ENCODE peak calls at places on chromosome 6, in four cellular contexts. One of them, this sample, is unnamed. For H3K36me3, the result is how much of the 10 kb centered on the place peaks cover.

GRCh38 chr6:133236898-133237297 is 4.3 kb upstream of the EYA4 start:
- DNase-seq in tibial nerve: peak
- DNase-seq in RWPE2: no peak
- DNase-seq in heart left ventricle: no peak
- DNase-seq in this sample: no peak

GRCh38 chr6:36759177-36759757 is 61.6 kb downstream of the RAB44 start:
- DNase-seq in heart left ventricle: peak
- DNase-seq in RWPE2: no peak
- DNase-seq in tibial nerve: peak
- DNase-seq in this sample: peak

GRCh38 chr6:108710046-108710445 is 138.2 kb upstream of the ARMC2 start:
- DNase-seq in RWPE2: no peak
- DNase-seq in heart left ventricle: no peak
- DNase-seq in tibial nerve: no peak
- DNase-seq in this sample: no peak

GRCh38 chr6:107634147-107635057 is 144.5 kb downstream of the SOBP start:
- DNase-seq in heart left ventricle: no peak
- DNase-seq in RWPE2: no peak
- DNase-seq in tibial nerve: no peak
- DNase-seq in this sample: no peak

GRCh38 chr6:146422789-146423188 is 120.8 kb upstream of the RAB32 start:
- DNase-seq in RWPE2: no peak
- DNase-seq in tibial nerve: no peak
- DNase-seq in heart left ventricle: no peak
- DNase-seq in this sample: no peak

GRCh38 chr6:15968519-15968918 is 160.4 kb upstream of the MYLIP start:
- DNase-seq in tibial nerve: no peak
- DNase-seq in heart left ventricle: no peak
- DNase-seq in RWPE2: no peak
- DNase-seq in this sample: no peak

GRCh38 chr6:21109421-21110178 is 484.0 kb upstream of the SOX4 start:
- DNase-seq in RWPE2: no peak
- DNase-seq in tibial nerve: no peak
- DNase-seq in heart left ventricle: no peak
- DNase-seq in this sample: no peak

GRCh38 chr6:107968081-107968480 is 10.1 kb upstream of the SEC63 start:
- DNase-seq in RWPE2: no peak
- DNase-seq in tibial nerve: no peak
- DNase-seq in heart left ventricle: no peak
- DNase-seq in this sample: no peak

GRCh38 chr6:30013296-30013922 is 47.7 kb upstream of the POLR1H start:
- DNase-seq in RWPE2: no peak
- DNase-seq in tibial nerve: no peak
- DNase-seq in heart left ventricle: peak
- DNase-seq in this sample: no peak

GRCh38 chr6:135251416-135251815 is 70.3 kb downstream of the MYB start:
- DNase-seq in tibial nerve: no peak
- DNase-seq in RWPE2: no peak
- DNase-seq in heart left ventricle: no peak
- DNase-seq in this sample: peak

GRCh38 chr6:1639430-1639829 is 29.7 kb downstream of the FOXC1 start:
- DNase-seq in heart left ventricle: no peak
- DNase-seq in RWPE2: no peak
- DNase-seq in tibial nerve: no peak
- DNase-seq in this sample: no peak

GRCh38 chr6:78533426-78533825 is 333.9 kb upstream of the IRAK1BP1 start:
- DNase-seq in tibial nerve: no peak
- DNase-seq in heart left ventricle: no peak
- DNase-seq in RWPE2: no peak
- DNase-seq in this sample: no peak

GRCh38 chr6:149545258-149545753 is 537 bp downstream of the PPIL4 start:
- DNase-seq in RWPE2: no peak
- DNase-seq in heart left ventricle: peak
- DNase-seq in tibial nerve: peak
- DNase-seq in this sample: peak

GRCh38 chr6:13355043-13355945 is 27.0 kb upstream of the TBC1D7 start:
- DNase-seq in heart left ventricle: no peak
- DNase-seq in tibial nerve: no peak
- DNase-seq in RWPE2: no peak
- DNase-seq in this sample: no peak

GRCh38 chr6:139431602-139431956 is 57.1 kb upstream of the CITED2 start:
- DNase-seq in tibial nerve: no peak
- DNase-seq in heart left ventricle: no peak
- DNase-seq in RWPE2: no peak
- DNase-seq in this sample: no peak

GRCh38 chr6:156658186-156658585 is 119.0 kb upstream of the ARID1B start:
- DNase-seq in tibial nerve: peak
- DNase-seq in RWPE2: no peak
- DNase-seq in heart left ventricle: peak
- DNase-seq in this sample: no peak

GRCh38 chr6:45075246-45075645 is 252.9 kb upstream of the RUNX2 start:
- DNase-seq in tibial nerve: no peak
- DNase-seq in heart left ventricle: no peak
- DNase-seq in RWPE2: no peak
- DNase-seq in this sample: no peak

GRCh38 chr6:125201961-125202729 is 48.6 kb downstream of the TPD52L1 start:
- DNase-seq in RWPE2: peak
- DNase-seq in heart left ventricle: no peak
- DNase-seq in tibial nerve: peak
- DNase-seq in this sample: peak

DNA sequence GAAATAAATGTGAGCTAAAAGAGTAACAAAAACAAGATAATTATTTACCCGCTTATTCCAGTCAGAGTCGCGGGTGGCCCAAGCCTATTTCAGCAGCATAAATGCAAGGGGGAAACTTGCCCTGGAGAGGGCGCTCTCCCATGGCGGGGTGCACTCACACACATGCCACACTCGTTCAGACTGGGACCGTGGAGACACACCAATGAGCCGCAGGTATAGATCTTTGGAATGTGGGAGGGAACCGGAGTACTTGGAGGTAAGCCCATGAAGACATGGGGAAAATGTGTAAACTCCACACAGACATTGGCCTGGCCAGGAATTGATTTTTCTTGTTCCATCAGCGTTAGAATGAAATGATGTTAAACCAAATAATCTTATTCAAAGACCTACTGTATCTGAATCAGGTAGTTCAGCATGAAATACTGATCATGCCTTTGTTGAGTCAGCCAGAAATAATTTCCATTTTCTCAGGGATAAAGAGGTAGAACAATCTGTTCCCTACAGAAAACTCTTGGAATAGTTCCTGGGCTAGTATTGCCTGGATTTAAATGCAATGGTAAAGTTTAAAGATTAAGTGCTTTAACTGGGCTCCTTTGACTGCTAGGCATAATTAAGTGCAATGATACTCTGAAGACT is 191.5 kb downstream of the MCHR2 start:
- DNase-seq in tibial nerve: no peak
- DNase-seq in heart left ventricle: no peak
- DNase-seq in RWPE2: no peak
- DNase-seq in this sample: no peak
- TF ChIP-seq CTCF in tibial nerve: no peak
- TF ChIP-seq CTCF in heart left ventricle: no peak
- TF ChIP-seq CTCF in RWPE2: peak
- TF ChIP-seq CTCF in this sample: no peak

GRCh38 chr6:31838968-31839367 is 11.4 kb downstream of the HSPA1B start:
- DNase-seq in heart left ventricle: no peak
- DNase-seq in tibial nerve: no peak
- DNase-seq in RWPE2: no peak
- DNase-seq in this sample: no peak
- H3K36me3 ChIP-seq in heart left ventricle: half or more
- H3K36me3 ChIP-seq in tibial nerve: under half
- H3K36me3 ChIP-seq in RWPE2: half or more
- H3K36me3 ChIP-seq in this sample: under half

DNA sequence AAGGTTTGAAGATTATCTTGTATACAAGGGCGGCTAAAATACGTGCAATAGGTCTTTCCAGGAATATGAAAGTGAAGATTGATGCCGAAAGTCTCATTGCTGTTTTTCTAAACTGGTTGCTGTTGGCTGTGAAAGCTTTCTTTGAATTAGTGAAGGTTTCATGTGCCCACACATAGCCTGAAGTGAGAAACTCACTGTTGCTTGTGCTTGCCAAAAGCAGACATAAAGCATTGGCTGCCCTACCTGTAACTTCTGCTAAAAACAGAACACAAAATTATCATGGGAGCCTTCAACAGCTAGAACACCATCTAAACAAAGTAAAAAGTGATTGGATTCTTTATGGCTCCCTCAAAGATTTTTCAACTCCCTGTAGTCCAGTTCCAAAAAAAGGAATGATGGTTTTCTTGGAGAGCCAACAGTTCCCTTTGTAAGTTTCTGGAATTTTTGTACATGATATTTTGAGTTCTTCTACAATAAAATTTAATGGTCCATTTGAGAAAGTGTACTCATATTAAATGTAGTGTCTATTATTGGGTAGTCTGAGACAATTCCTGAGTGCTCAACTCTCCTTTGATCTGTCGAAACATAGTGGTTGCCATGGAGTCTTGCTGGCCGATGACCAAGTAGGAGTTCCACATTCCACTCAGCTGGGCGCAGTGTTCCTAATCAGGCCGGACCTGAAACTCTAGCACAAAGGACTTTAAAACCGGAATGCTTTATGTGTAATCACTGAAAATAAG is 68.5 kb downstream of the PLEKHG1 start:
- DNase-seq in tibial nerve: peak
- DNase-seq in RWPE2: peak
- DNase-seq in heart left ventricle: peak
- DNase-seq in this sample: peak
- TF ChIP-seq CTCF in tibial nerve: peak
- TF ChIP-seq CTCF in RWPE2: peak
- TF ChIP-seq CTCF in heart left ventricle: no peak
- TF ChIP-seq CTCF in this sample: peak

GRCh38 chr6:122063761-122064160 is 335.7 kb upstream of the HSF2 start:
- DNase-seq in tibial nerve: no peak
- DNase-seq in heart left ventricle: no peak
- DNase-seq in RWPE2: no peak
- DNase-seq in this sample: no peak
- H3K36me3 ChIP-seq in tibial nerve: under half
- H3K36me3 ChIP-seq in heart left ventricle: under half
- H3K36me3 ChIP-seq in RWPE2: under half
- H3K36me3 ChIP-seq in this sample: under half

DNA sequence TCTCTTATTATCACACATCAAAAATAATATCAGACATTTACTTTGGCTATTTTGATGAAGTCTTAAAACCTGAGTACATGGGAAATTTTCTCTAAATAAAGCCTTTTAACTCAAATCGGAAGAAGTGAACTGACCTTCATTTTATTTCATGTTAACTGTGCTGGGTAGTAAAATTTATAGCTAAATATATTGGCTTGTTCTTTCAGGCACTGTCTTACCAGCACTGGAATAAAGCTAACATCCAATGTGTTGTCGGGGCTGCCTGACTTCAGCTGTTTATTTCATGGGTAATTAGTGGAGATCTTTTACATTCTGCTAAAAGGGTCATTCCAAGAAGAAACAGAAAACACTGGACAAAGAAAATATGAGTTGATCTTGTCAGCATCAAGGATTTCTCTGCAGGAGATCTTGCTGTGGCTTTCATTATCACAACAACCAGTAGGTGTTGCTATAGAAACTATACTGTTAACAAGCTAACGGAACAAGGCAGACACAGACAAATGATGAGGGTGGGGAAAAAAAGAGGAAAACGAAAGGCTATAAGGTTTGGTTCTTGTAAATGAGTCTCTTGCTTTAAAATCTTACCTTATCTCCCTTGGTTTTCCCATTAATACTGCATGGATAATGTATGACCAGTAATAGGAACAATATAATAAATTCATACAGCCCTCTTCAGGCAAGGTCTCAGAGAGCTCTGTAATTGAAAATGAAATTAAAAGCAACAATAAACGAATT is 206.9 kb downstream of the SIM1 start:
- DNase-seq in tibial nerve: no peak
- DNase-seq in heart left ventricle: no peak
- DNase-seq in RWPE2: no peak
- DNase-seq in this sample: no peak
- TF ChIP-seq CTCF in tibial nerve: no peak
- TF ChIP-seq CTCF in heart left ventricle: no peak
- TF ChIP-seq CTCF in RWPE2: peak
- TF ChIP-seq CTCF in this sample: no peak

DNA sequence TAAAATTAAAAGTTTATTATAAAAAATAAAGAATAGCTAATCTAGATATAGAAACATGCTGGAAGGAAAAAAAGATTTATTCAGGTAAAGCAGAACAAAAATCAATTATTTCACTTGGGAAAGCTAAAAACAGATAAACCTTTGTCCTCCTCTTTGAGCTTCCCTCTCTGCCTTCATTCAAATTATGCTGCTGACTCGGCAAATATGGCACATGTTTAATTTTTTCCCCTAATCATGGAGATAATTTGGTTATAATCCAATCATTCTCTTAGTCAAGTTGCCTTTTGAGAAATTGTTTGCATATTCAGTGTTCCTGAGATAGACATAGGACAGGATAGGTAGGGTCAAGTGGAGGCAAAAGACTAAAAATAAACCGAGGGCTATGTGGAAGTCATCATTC is 556.8 kb upstream of the PTCHD4 start:
- DNase-seq in tibial nerve: no peak
- DNase-seq in RWPE2: no peak
- DNase-seq in heart left ventricle: no peak
- DNase-seq in this sample: no peak
- H3K36me3 ChIP-seq in tibial nerve: under half
- H3K36me3 ChIP-seq in RWPE2: under half
- H3K36me3 ChIP-seq in heart left ventricle: under half
- H3K36me3 ChIP-seq in this sample: under half